ENCODE peak calls at places on chromosome 19, in seven cellular contexts. T is mammary epithelial cell, A is PC-9, Y is endothelial cell of umbilical vein, O is fibroblast of lung, E is hepatocyte, X is GM12878. F is an unnamed sample.

GRCh38 chr19:8366121-8366581 is 2.2 kb downstream of the ANGPTL4 start:
- DNase-seq in T (no peak), A (no peak), Y (no peak), O (no peak), E (no peak), X (no peak), F (no peak)

GRCh38 chr19:58350871-58351557 is 2.3 kb downstream of the A1BG start:
- DNase-seq in T (no peak), A (no peak), Y (no peak), O (no peak), E (no peak), X (no peak), F (no peak)

GRCh38 chr19:55319786-55320185 is 5.4 kb downstream of the TMEM150B start:
- DNase-seq in T (no peak), A (no peak), Y (peak), O (peak), E (peak), X (no peak), F (peak)

GRCh38 chr19:47002853-47003610 is 16.6 kb upstream of the NPAS1 start:
- DNase-seq in T (no peak), A (no peak), Y (no peak), O (no peak), E (no peak), X (no peak), F (no peak)

GRCh38 chr19:49567722-49568454 is 12.5 kb downstream of the NOSIP start:
- DNase-seq in T (no peak), A (peak), Y (no peak), O (peak), E (peak), X (no peak), F (no peak)

GRCh38 chr19:17404621-17405249 is 695 bp downstream of the BST2 start:
- DNase-seq in T (no peak), A (no peak), Y (no peak), O (no peak), E (no peak), X (no peak), F (no peak)

GRCh38 chr19:49888478-49888901 is 8.2 kb downstream of the IL4I1 start:
- DNase-seq in T (no peak), A (peak), Y (no peak), O (no peak), E (no peak), X (no peak), F (no peak)

GRCh38 chr19:19538077-19538764 is at the start of gene CILP2:
- DNase-seq in T (no peak), A (no peak), Y (no peak), O (no peak), E (peak), X (no peak), F (peak)

GRCh38 chr19:14022469-14022868 is 5.5 kb upstream of the RLN3 start:
- DNase-seq in T (no peak), A (peak), Y (no peak), O (peak), E (no peak), X (no peak), F (no peak)

GRCh38 chr19:54287456-54287855 is 6.5 kb upstream of the LILRB2 start:
- DNase-seq in T (no peak), A (no peak), Y (no peak), O (peak), E (no peak), X (no peak), F (no peak)

GRCh38 chr19:13164370-13165090 is 14.3 kb downstream of the IER2 start:
- DNase-seq in T (peak), A (peak), Y (peak), O (peak), E (peak), X (no peak), F (peak)

GRCh38 chr19:29873801-29874575 is 62.2 kb downstream of the CCNE1 start:
- DNase-seq in T (no peak), A (no peak), Y (no peak), O (no peak), E (no peak), X (no peak), F (no peak)
- TF ChIP-seq CTCF in T (no peak), A (peak), Y (no peak), O (no peak), E (no peak), X (no peak), F (peak)

GRCh38 chr19:1756705-1757445 is 3.6 kb downstream of the ONECUT3 start:
- DNase-seq in T (no peak), A (no peak), Y (no peak), O (no peak), E (no peak), X (no peak), F (no peak)
- TF ChIP-seq EZH2 in T (peak), A (no peak), Y (no peak), O (peak), E (peak), X (no peak), F (no peak)

GRCh38 chr19:34664168-34664567 is 12.8 kb downstream of the SCGB2B2 start:
- DNase-seq in T (no peak), A (no peak), Y (no peak), O (no peak), E (no peak), X (no peak), F (no peak)

GRCh38 chr19:34666200-34666957 is 10.6 kb downstream of the SCGB2B2 start:
- DNase-seq in T (no peak), A (no peak), Y (no peak), O (no peak), E (no peak), X (no peak), F (no peak)

GRCh38 chr19:34664870-34665269 is 12.1 kb downstream of the SCGB2B2 start:
- DNase-seq in T (no peak), A (no peak), Y (no peak), O (no peak), E (no peak), X (no peak), F (no peak)

GRCh38 chr19:34661357-34661756 is 15.6 kb downstream of the SCGB2B2 start:
- DNase-seq in T (no peak), A (no peak), Y (no peak), O (no peak), E (no peak), X (no peak), F (no peak)

GRCh38 chr19:34662919-34663318 is 14.0 kb downstream of the SCGB2B2 start:
- DNase-seq in T (peak), A (no peak), Y (peak), O (no peak), E (no peak), X (no peak), F (peak)
- TF ChIP-seq CTCF in T (peak), A (peak), Y (peak), O (no peak), E (no peak), X (peak), F (peak)

GRCh38 chr19:410243-410781 is 1.4 kb upstream of the C2CD4C start:
- DNase-seq in T (no peak), A (no peak), Y (no peak), O (no peak), E (no peak), X (no peak), F (no peak)

GRCh38 chr19:409515-410242 is 732 bp upstream of the C2CD4C start:
- DNase-seq in T (no peak), A (no peak), Y (no peak), O (no peak), E (no peak), X (no peak), F (no peak)

GRCh38 chr19:407501-408440 is 1.2 kb downstream of the C2CD4C start:
- DNase-seq in T (no peak), A (no peak), Y (no peak), O (no peak), E (no peak), X (no peak), F (no peak)

GRCh38 chr19:408441-409005 is 424 bp downstream of the C2CD4C start:
- DNase-seq in T (no peak), A (no peak), Y (no peak), O (no peak), E (no peak), X (no peak), F (no peak)

GRCh38 chr19:409006-409514 is at the start of gene C2CD4C:
- DNase-seq in T (no peak), A (no peak), Y (no peak), O (no peak), E (peak), X (no peak), F (peak)
- TF ChIP-seq EZH2 in T (no peak), A (no peak), Y (peak), O (no peak), E (no peak), X (no peak), F (no peak)

GRCh38 chr19:16185123-16185924 is at the start of gene FAM32A:
- DNase-seq in T (peak), A (peak), Y (peak), O (peak), E (peak), X (peak), F (peak)
- TF ChIP-seq CTCF in T (no peak), A (no peak), Y (peak), O (no peak), E (peak), X (peak), F (peak)

DNA sequence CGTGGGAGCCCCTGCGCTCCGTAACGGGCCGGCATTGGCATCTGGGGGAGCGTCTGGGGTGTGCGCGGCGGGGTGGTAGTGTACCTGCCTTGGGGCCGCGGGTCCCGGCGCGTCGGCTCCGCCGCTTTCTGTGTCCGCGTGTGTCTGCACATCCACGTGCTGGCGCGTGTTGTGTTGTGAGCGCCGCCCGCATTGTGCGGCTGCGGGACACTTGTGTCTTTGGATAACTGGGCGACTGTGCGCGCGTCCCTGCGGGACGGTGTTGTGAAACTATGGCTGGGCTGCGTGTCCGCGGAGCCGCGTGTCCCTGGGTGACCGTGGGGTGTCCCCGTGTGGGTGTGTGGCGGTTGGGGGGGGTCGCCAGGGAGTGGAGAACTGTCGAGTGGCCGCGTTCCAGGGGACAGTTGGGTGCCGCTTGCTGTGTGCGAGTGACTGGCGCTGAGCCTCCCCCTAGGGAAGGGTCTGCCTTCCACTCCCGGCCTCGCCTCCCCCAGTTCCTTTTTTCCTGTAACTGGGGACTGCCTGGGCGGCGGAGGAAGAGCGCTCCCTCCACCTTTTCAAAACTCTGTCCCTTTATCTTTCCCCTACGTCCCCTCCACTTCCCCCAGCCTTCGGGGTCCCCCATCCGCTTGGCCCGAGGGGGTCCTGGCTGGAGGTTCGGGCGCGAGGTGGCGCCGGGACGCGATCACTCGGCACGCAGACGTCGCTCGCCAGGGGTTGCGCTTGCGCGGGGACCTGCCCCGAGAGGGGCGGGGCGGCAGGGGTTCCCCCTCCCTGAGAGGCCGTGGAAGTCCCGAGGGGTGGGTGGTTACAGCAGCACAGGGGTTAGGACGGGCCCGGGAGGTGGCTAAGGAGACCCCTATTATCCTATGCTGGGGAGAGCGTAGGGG is 5.6 kb upstream of the NFIC start:
- DNase-seq in T (no peak), A (no peak), Y (peak), O (no peak), E (no peak), X (no peak), F (peak)
- TF ChIP-seq EZH2 in T (no peak), A (no peak), Y (no peak), O (no peak), E (peak), X (no peak), F (peak)

F was measured in neural progenitor cell.